ENCODE peak calls at places on chromosomes 11 and 22, in four cellular contexts. M is H9, E is IMR-90, V is H1. C is an unnamed sample.

GRCh38 chr11:18259259-18259658 is 6.8 kb upstream of the SAA1 start:
- DNase-seq in V (no peak), M (no peak), E (no peak), C (no peak)

GRCh38 chr22:33851240-33851639 is 69.0 kb downstream of the LARGE1 start:
- DNase-seq in V (no peak), E (peak; percentile 44), M (no peak), C (no peak)

GRCh38 chr22:18156878-18157713 is 7.1 kb downstream of the USP18 start:
- DNase-seq in E (peak; percentile 99), M (peak; percentile 89), V (peak; percentile 54), C (peak; percentile 93)

GRCh38 chr11:70220136-70220535 is 17.0 kb downstream of the FADD start:
- DNase-seq in V (no peak), E (no peak), M (no peak), C (peak; percentile 78)

GRCh38 chr11:95652002-95652472 is 137.5 kb downstream of the FAM76B start:
- DNase-seq in E (no peak), V (no peak), M (no peak), C (no peak)

GRCh38 chr11:33912405-33913361 is 20.8 kb upstream of the LMO2 start:
- DNase-seq in M (no peak), V (no peak), E (peak; percentile 90), C (peak; percentile 51)

GRCh38 chr22:30665266-30665665 is 2.4 kb downstream of the DUSP18 start:
- DNase-seq in V (no peak), E (no peak), M (no peak), C (no peak)

GRCh38 chr11:72395993-72396392 is 38.3 kb downstream of the CLPB start:
- DNase-seq in M (no peak), V (no peak), E (no peak), C (no peak)

GRCh38 chr22:48153726-48154125 is 1391.3 kb downstream of the TBC1D22A start:
- DNase-seq in E (no peak), M (no peak), V (no peak), C (no peak)

GRCh38 chr11:113376156-113376555 is 11.4 kb upstream of the ANKK1 start:
- DNase-seq in E (peak; percentile 30), V (no peak), M (no peak), C (no peak)

GRCh38 chr11:4167292-4167691 is 72.7 kb downstream of the RRM1 start:
- DNase-seq in E (no peak), V (no peak), M (no peak), C (no peak)

GRCh38 chr11:78432956-78433355 is 15.3 kb upstream of the GAB2 start:
- DNase-seq in E (no peak), V (no peak), M (no peak), C (no peak)

GRCh38 chr11:35127619-35128018 is 11.4 kb upstream of the CD44 start:
- DNase-seq in E (no peak), V (no peak), M (no peak), C (no peak)

GRCh38 chr11:14907411-14908213 is 15.6 kb upstream of the CYP2R1 start:
- DNase-seq in M (peak; percentile 86), E (peak; percentile 21), V (no peak), C (peak; percentile 72)

GRCh38 chr22:36460202-36460601 is 21.2 kb downstream of the TXN2 start:
- DNase-seq in M (no peak), E (no peak), V (no peak), C (no peak)
- H3K4me1 ChIP-seq in M (peaks cover 2% of the 10 kb centered on the region), E (peaks cover 23% of the 10 kb centered on the region), V (peaks cover 24% of the 10 kb centered on the region), C (peaks cover 7% of the 10 kb centered on the region)

GRCh38 chr11:88779551-88779950 is 286.2 kb downstream of the GRM5 start:
- DNase-seq in E (peak; percentile 92), V (no peak), M (no peak), C (no peak)
- H3K56ac ChIP-seq in E (no peak overlapping the region), V (no peak overlapping the region), M (no peak overlapping the region), C (no peak overlapping the region)

GRCh38 chr11:62516736-62517371 is 29.8 kb downstream of the AHNAK start:
- DNase-seq in M (no peak), E (no peak), V (no peak), C (no peak)
- H3K27me3 ChIP-seq in M (no peaks in the 10 kb centered on the region), E (no peaks in the 10 kb centered on the region), V (no peaks in the 10 kb centered on the region), C (no peaks in the 10 kb centered on the region)

GRCh38 chr11:17156283-17156682 is 51.5 kb downstream of the PIK3C2A start:
- DNase-seq in E (no peak), V (no peak), M (no peak), C (no peak)
- H3K4me1 ChIP-seq in E (no peaks in the 10 kb centered on the region), V (no peaks in the 10 kb centered on the region), M (no peaks in the 10 kb centered on the region), C (no peaks in the 10 kb centered on the region)

GRCh38 chr11:87739766-87740165 is 435.5 kb downstream of the RAB38 start:
- DNase-seq in M (no peak), V (no peak), E (peak; percentile 1), C (no peak)
- H3K56ac ChIP-seq in M (no peak overlapping the region), V (no peak overlapping the region), E (no peak overlapping the region), C (no peak overlapping the region)

GRCh38 chr11:83023410-83023809 is 48.3 kb downstream of the RAB30 start:
- DNase-seq in M (no peak), V (no peak), E (no peak), C (no peak)
- H3K27me3 ChIP-seq in M (no peaks in the 10 kb centered on the region), V (no peaks in the 10 kb centered on the region), E (no peaks in the 10 kb centered on the region), C (no peaks in the 10 kb centered on the region)

GRCh38 chr11:16153951-16154350 is 202.4 kb downstream of the SOX6 start:
- DNase-seq in M (no peak), V (no peak), E (no peak), C (no peak)

GRCh38 chr11:16151138-16151537 is 205.2 kb downstream of the SOX6 start:
- DNase-seq in M (no peak), E (no peak), V (no peak), C (no peak)

DNA sequence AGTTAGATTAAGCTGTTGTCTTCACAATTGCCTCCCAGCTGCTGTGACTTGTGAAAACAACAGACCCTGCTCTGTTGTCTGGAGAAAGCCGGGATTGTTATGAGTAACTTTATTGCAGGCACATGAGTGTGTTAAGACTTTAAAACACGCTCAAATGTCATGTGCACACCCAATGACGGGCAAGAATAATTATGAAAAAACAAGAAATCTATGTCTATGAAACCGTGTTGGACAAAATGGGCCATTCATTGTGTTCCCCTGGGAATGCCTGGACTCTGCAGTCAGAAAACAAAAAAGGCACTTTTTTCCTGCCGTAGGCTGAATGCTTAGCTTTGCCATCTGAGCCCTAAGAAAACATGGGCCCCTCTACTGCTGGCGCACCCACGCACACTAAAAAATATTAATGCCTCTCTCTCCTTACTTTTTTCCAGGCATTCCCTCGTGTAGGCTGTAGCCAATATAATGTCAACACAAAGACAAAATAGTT is 208.0 kb downstream of the SOX6 start:
- DNase-seq in M (no peak), E (no peak), V (no peak), C (no peak)
- H3K4me1 ChIP-seq in M (no peaks in the 10 kb centered on the region), E (peaks cover 7% of the 10 kb centered on the region), V (no peaks in the 10 kb centered on the region), C (no peaks in the 10 kb centered on the region)

DNA sequence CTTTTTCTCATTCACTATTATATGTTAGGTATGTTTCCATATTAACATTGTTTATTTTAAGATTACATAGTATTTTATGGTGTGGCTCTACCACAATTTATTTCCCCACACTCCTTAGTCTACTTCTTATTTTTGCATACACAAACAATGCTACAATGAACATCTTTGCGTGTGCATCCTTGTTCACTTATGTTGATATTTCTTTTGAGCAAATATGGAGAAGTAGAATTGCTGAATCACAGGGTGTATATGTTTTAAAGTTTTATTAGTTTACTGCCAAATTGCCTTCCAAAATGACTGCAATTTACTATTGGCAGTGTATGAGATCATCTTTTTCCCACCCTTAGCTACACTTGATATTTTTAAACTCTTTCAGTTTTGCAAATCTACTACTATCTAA is 38.7 kb upstream of the FAR1 start:
- DNase-seq in M (no peak), V (no peak), E (no peak), C (no peak)
- H3K56ac ChIP-seq in M (no peak overlapping the region), V (no peak overlapping the region), E (no peak overlapping the region), C (no peak overlapping the region)

C was measured in mesendoderm.